ENCODE peak calls at places on chromosome 18, in seven cellular contexts. W is naive thymus-derived CD4-positive, alpha-beta T cell; E is left ventricle myocardium inferior; S is body of pancreas; J is transverse colon; T is K562; A is small intestine. D is an unnamed sample.

GRCh38 chr18:61435064-61435652 is 101.9 kb downstream of the CDH20 start:
- DNase-seq in J (no peak), S (no peak), A (peak), T (peak), W (no peak), E (no peak), D (no peak)

GRCh38 chr18:68699043-68699442 is 15.9 kb downstream of the TMX3 start:
- DNase-seq in S (no peak), J (no peak), E (no peak), W (no peak), T (no peak), A (no peak), D (no peak)

GRCh38 chr18:44680271-44681038 is at the start of gene SETBP1:
- DNase-seq in J (peak), W (peak), E (peak), A (no peak), T (no peak), S (peak), D (peak)

GRCh38 chr18:9530226-9531009 is 55.1 kb downstream of the RALBP1 start:
- DNase-seq in S (no peak), A (no peak), J (no peak), T (no peak), E (no peak), W (no peak), D (no peak)

GRCh38 chr18:35458677-35459441 is 38.9 kb downstream of the INO80C start:
- DNase-seq in E (peak), T (peak), W (no peak), J (peak), A (peak), S (peak), D (no peak)

GRCh38 chr18:61991201-61991600 is 98.4 kb upstream of the RNF152 start:
- DNase-seq in T (no peak), S (no peak), E (no peak), W (no peak), A (no peak), J (no peak), D (no peak)

GRCh38 chr18:54100920-54101319 is 123.5 kb downstream of the MBD2 start:
- DNase-seq in S (no peak), W (no peak), J (no peak), E (no peak), A (no peak), T (no peak), D (no peak)

GRCh38 chr18:8374652-8375051 is 234.6 kb upstream of the RAB12 start:
- DNase-seq in J (no peak), A (no peak), W (no peak), T (no peak), E (no peak), S (no peak), D (no peak)

GRCh38 chr18:44939037-44939665 is 258.5 kb downstream of the SETBP1 start:
- DNase-seq in J (peak), W (no peak), A (peak), T (no peak), S (no peak), E (no peak), D (no peak)

GRCh38 chr18:12374398-12374797 is 2.6 kb downstream of the AFG3L2 start:
- DNase-seq in W (no peak), J (no peak), E (no peak), T (no peak), A (peak), S (no peak), D (no peak)

GRCh38 chr18:12371590-12371989 is 5.4 kb downstream of the AFG3L2 start:
- DNase-seq in W (no peak), A (peak), J (no peak), S (no peak), T (no peak), E (no peak), D (no peak)

GRCh38 chr18:12373032-12373770 is 3.8 kb downstream of the AFG3L2 start:
- DNase-seq in S (no peak), J (peak), A (peak), E (no peak), W (no peak), T (peak), D (no peak)

GRCh38 chr18:12373771-12374116 is 3.3 kb downstream of the AFG3L2 start:
- DNase-seq in T (no peak), W (no peak), S (no peak), A (no peak), E (no peak), J (no peak), D (no peak)

GRCh38 chr18:12372406-12372805 is 4.6 kb downstream of the AFG3L2 start:
- DNase-seq in E (no peak), T (no peak), J (no peak), S (no peak), A (no peak), W (no peak), D (no peak)
- H3K27ac ChIP-seq in E (peak), T (no peak), J (peak), S (peak), A (peak), W (no peak), D (no peak)

DNA sequence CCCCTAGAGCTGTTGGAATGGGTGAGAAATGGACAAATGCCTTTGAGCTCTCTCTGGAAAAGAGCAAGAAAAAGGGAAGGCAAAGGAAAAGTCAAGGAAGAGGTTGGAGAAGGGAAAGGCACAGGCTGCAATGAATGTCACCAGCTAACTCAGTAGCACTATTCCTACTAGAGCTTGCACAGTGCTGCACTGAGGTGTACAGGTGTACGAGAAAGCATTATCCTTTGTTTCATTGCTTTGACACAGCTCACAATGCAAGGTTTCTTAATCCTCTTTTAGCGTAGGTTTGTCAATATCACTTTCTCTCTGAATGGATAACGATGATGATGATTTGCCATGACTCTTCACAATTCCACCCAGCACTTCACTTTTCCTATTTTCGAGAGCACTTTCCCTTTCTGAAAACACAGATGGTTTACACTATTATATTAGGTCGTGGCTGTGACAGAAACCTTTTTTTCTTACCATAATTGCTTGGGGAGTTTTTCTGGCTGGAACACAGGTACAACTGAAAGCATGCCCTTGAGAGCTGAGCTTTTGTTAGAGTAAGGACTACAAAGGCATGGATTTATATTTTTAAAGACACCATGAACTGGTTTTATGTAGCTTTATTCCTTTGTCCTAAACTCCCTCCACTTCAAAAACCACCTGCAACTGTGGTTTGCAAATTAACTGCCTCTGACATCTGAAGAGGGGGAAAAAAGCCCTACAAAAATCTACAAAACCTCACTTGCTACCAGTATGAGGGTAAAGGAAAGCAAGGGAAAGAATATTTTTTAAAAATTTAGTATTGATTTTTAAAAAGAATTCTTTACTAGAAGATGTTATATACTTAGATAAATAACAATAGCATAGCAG is 265.5 kb downstream of the TGIF1 start:
- DNase-seq in J (no peak), S (no peak), E (no peak), T (no peak), W (no peak), A (no peak), D (no peak)
- H3K27ac ChIP-seq in J (no peak), S (no peak), E (no peak), T (no peak), W (no peak), A (no peak), D (no peak)

DNA sequence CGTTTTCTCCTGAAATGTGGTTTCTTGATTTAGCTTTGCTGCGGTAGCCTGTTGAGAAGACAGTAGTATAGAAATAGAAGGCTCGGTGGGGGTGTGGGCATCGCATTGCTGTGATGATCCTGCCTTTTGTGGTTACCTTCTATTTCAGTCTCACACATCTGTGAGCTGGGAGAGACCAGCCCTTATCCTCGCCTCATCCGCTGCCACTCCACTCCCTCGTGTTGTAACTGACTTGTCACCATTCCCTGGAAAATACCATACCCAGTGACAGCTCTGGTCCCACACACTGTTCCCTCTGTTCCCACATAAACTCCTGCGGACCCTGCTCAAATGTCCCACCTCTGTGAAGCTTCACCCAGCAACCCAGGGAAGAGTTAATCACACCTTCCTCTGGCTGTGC is 114.4 kb downstream of the MAPK4 start:
- DNase-seq in J (no peak), S (no peak), T (no peak), E (peak), A (no peak), W (no peak), D (peak)
- H3K27ac ChIP-seq in J (no peak), S (no peak), T (no peak), E (peak), A (no peak), W (no peak), D (no peak)

DNA sequence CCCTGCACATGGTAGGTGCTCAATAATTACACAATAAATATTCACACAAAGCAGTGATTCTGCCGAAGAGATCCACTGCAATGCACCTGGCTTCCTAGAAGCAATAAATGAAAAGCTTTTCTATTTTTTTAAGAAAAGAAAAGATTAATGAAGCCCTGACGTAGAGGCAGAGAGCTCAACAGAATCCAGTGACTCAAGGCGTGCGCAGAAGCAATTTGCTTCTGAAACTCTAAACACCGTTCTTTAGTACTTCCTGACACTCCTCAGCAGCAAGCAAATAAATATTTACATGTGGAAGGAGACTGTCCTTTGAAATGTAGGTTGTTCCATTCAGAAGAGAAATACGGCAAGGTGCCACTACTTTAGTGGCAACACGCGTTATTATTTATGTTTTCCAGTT is 126.1 kb upstream of the ZNF516 start:
- DNase-seq in J (no peak), W (no peak), E (no peak), A (peak), T (no peak), S (no peak), D (no peak)
- H3K27ac ChIP-seq in J (no peak), W (no peak), E (no peak), A (no peak), T (no peak), S (peak), D (no peak)

DNA sequence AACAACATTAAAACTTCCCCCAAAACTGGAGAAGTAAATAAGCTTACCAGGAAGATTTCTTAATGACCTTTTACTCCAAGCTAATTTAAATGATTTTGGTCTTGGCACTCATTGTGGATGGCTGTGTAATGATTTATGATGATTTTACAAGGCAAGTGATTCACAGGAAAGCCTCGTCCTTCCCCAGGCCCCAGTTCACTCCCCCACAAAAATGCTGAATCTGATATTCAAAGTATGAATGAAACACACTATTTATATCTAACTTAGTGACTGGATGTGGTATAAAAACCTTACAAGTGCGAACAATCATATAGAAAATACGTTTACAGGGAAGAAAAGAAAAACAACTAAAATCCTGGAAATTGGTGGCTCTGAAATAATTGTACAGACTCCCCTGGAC is 49.8 kb downstream of the ZNF516 start:
- DNase-seq in E (no peak), A (no peak), W (no peak), S (no peak), J (no peak), T (no peak), D (no peak)
- H3K27ac ChIP-seq in E (peak), A (no peak), W (no peak), S (peak), J (peak), T (no peak), D (no peak)

GRCh38 chr18:21300616-21301200 is 58.7 kb downstream of the GREB1L start:
- DNase-seq in A (no peak), J (no peak), E (no peak), S (no peak), W (no peak), T (no peak), D (no peak)
- H3K27ac ChIP-seq in A (no peak), J (no peak), E (no peak), S (no peak), W (no peak), T (no peak), D (no peak)

DNA sequence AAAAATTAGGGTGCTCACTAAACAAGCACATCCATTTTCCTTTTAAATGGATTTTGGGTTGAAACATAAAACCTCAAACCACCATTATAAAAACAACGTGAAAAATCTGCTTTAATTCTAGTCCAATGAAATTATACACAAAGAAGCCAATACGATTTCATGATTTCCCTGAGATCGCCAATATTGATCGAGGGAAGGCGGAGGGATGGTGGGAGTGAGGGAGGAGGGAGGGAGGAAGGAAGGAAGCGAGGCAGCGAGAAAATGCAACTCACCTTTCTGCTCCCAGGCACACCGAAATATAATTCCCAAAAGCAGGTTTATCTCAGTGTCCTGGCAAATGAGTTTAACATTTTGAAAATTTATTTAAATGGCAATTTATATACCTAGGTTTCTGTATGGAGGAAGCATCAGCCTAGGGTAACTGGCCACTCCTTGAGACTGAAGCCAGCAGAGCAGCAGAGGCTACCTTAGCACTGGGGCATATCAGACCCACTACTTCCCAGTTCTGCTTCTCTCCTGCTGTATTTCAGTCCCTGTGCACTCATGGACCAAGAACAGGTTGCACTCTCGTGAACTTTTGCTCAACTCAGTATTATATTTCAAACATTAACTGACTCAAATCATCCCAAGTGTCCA is 2.3 kb upstream of the ONECUT2 start:
- DNase-seq in J (no peak), A (peak), T (no peak), E (no peak), W (no peak), S (no peak), D (no peak)
- H3K27ac ChIP-seq in J (no peak), A (peak), T (no peak), E (no peak), W (no peak), S (no peak), D (no peak)

DNA sequence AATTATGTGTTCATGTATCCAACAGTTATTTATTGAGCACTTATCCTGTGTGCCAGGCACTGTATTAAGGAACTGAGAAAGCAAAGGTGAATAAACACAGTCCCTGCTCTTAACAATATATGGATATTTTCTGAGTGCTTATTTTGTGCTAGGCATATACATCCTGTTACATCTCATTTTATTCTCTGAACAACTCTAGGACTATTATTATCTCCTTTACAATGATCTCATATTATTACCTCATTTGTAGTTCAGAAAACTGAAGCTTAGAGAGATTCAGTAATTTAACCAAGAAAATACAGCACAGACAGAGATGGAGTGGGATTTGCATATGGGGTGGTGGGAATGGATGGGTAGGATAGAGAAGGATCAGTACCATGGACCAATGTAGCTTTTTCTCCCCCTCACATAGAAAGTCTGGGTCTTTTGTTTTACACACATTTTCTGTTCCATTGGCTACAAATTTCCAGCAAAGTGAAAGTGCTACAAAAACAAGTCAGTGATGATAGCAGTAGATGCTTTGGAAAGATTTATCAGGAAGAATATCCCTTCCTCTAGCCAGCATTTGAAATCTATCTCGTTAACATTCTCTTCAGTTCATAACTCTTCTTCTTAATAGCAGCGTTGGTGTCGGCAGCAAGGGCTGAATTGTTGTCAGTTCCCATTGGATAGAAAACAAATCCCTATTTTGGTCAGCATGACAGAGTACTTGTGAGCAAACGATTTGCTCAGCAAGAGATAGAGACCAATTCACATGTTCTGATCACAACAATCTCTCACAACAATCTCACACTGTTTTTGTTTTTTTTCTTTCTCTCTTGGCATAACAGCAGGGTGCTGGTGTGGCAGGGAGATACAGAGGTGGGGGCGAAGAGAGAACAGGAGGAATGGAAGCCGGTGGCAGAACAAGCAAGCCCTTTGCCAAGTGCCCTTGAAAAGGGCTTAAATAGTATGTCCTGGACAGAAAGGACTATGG is 102.2 kb upstream of the KCTD1 start:
- DNase-seq in W (no peak), S (no peak), J (no peak), E (no peak), T (no peak), A (no peak), D (no peak)
- H3K27ac ChIP-seq in W (no peak), S (peak), J (no peak), E (peak), T (no peak), A (no peak), D (peak)

DNA sequence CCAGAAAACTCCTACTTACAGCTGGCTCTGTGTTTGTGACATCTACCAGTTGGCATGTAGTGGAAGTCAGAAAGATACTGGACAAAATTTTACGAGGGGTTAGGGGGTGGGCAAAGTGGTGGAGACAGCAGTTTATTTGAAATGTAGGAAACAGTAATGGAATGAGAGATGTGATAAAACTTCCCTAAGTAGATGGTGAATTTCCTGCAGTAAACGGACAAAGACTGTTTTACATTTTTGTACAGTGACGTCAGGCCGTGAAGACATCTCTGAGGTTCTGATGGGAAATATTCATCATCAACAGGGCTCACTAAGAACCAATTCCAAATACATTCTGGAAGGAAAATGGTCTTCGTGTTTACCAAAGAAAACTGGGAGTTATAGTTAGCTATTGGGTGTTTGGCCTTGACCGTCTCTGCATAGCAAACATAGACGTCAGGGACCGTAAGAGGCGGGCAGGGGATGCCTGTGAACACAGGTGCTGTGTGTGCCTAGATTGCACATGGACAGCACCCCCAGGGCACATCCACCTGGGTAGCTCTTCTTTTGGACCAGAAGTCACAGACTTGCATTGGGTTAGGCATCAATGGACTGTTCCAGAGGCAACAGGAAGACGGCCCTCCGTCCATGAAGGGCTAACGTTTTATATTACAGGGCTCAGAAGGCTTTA is 131.5 kb downstream of the ZNF516 start:
- DNase-seq in J (no peak), T (no peak), A (no peak), W (no peak), E (no peak), S (no peak), D (no peak)
- H3K27ac ChIP-seq in J (peak), T (no peak), A (no peak), W (no peak), E (no peak), S (no peak), D (no peak)